ENCODE peak calls at places on chromosomes 5 and 9, in six cellular contexts. One of them, this sample, is unnamed.

GRCh38 chr5:108801301-108801700 is 53.6 kb downstream of the FER start:
- DNase-seq in PC-3: no peak
- DNase-seq in HCT116: no peak
- DNase-seq in hepatocyte: no peak
- DNase-seq in mucosa of descending colon: no peak
- DNase-seq in keratinocyte: no peak
- DNase-seq in this sample: no peak

GRCh38 chr5:41071975-41072374 is 833 bp upstream of the MROH2B start:
- DNase-seq in PC-3: peak; percentile 91
- DNase-seq in hepatocyte: no peak
- DNase-seq in HCT116: no peak
- DNase-seq in keratinocyte: no peak
- DNase-seq in mucosa of descending colon: no peak
- DNase-seq in this sample: no peak

GRCh38 chr9:133189826-133190225 is 19.2 kb downstream of the OBP2B start:
- DNase-seq in hepatocyte: no peak
- DNase-seq in PC-3: no peak
- DNase-seq in HCT116: no peak
- DNase-seq in keratinocyte: no peak
- DNase-seq in mucosa of descending colon: no peak
- DNase-seq in this sample: no peak

GRCh38 chr9:134678206-134678605 is 36.6 kb downstream of the COL5A1 start:
- DNase-seq in PC-3: no peak
- DNase-seq in keratinocyte: no peak
- DNase-seq in hepatocyte: no peak
- DNase-seq in mucosa of descending colon: no peak
- DNase-seq in HCT116: no peak
- DNase-seq in this sample: no peak

GRCh38 chr5:119816055-119816454 is 186.7 kb downstream of the FAM170A start:
- DNase-seq in PC-3: no peak
- DNase-seq in keratinocyte: no peak
- DNase-seq in HCT116: no peak
- DNase-seq in mucosa of descending colon: no peak
- DNase-seq in hepatocyte: no peak
- DNase-seq in this sample: no peak

GRCh38 chr5:149487672-149488071 is 63.6 kb downstream of the CSNK1A1 start:
- DNase-seq in HCT116: no peak
- DNase-seq in hepatocyte: no peak
- DNase-seq in keratinocyte: no peak
- DNase-seq in mucosa of descending colon: no peak
- DNase-seq in PC-3: no peak
- DNase-seq in this sample: no peak

GRCh38 chr5:64865662-64866061 is 96.9 kb downstream of the CWC27 start:
- DNase-seq in hepatocyte: no peak
- DNase-seq in HCT116: no peak
- DNase-seq in PC-3: peak; percentile 15
- DNase-seq in keratinocyte: no peak
- DNase-seq in mucosa of descending colon: no peak
- DNase-seq in this sample: no peak

GRCh38 chr5:532521-533242 is 8.4 kb upstream of the SLC9A3 start:
- DNase-seq in keratinocyte: no peak
- DNase-seq in HCT116: no peak
- DNase-seq in mucosa of descending colon: no peak
- DNase-seq in PC-3: no peak
- DNase-seq in hepatocyte: peak; percentile 58
- DNase-seq in this sample: no peak

GRCh38 chr9:92711844-92712243 is 41.9 kb upstream of the IPPK start:
- DNase-seq in keratinocyte: no peak
- DNase-seq in hepatocyte: no peak
- DNase-seq in HCT116: no peak
- DNase-seq in PC-3: no peak
- DNase-seq in mucosa of descending colon: no peak
- DNase-seq in this sample: no peak

GRCh38 chr9:75265525-75265972 is 177.2 kb downstream of the OSTF1 start:
- DNase-seq in PC-3: peak; percentile 56
- DNase-seq in keratinocyte: no peak
- DNase-seq in hepatocyte: peak; percentile 71
- DNase-seq in HCT116: peak; percentile 15
- DNase-seq in mucosa of descending colon: peak; percentile 81
- DNase-seq in this sample: no peak

GRCh38 chr5:171633776-171634470 is 151.7 kb upstream of the SMIM23 start:
- DNase-seq in PC-3: no peak
- DNase-seq in hepatocyte: no peak
- DNase-seq in HCT116: no peak
- DNase-seq in mucosa of descending colon: no peak
- DNase-seq in keratinocyte: no peak
- DNase-seq in this sample: no peak

GRCh38 chr9:112872019-112872418 is 18.7 kb downstream of the SLC46A2 start:
- DNase-seq in hepatocyte: no peak
- DNase-seq in HCT116: no peak
- DNase-seq in keratinocyte: no peak
- DNase-seq in PC-3: no peak
- DNase-seq in mucosa of descending colon: no peak
- DNase-seq in this sample: no peak

GRCh38 chr5:68343421-68343826 is 127.9 kb downstream of the PIK3R1 start:
- DNase-seq in hepatocyte: peak; percentile 58
- DNase-seq in mucosa of descending colon: no peak
- DNase-seq in PC-3: peak; percentile 56
- DNase-seq in keratinocyte: no peak
- DNase-seq in HCT116: no peak
- DNase-seq in this sample: peak; percentile 80

GRCh38 chr5:73631500-73631899 is 5.5 kb downstream of the ARHGEF28 start:
- DNase-seq in hepatocyte: no peak
- DNase-seq in mucosa of descending colon: no peak
- DNase-seq in keratinocyte: no peak
- DNase-seq in HCT116: no peak
- DNase-seq in PC-3: no peak
- DNase-seq in this sample: no peak

GRCh38 chr9:6764570-6765334 is 7.0 kb downstream of the KDM4C start:
- DNase-seq in keratinocyte: no peak
- DNase-seq in mucosa of descending colon: no peak
- DNase-seq in PC-3: no peak
- DNase-seq in HCT116: no peak
- DNase-seq in hepatocyte: no peak
- DNase-seq in this sample: no peak

GRCh38 chr5:132386644-132387286 is 17.3 kb downstream of the SLC22A5 start:
- DNase-seq in PC-3: peak; percentile 66
- DNase-seq in keratinocyte: no peak
- DNase-seq in mucosa of descending colon: peak; percentile 82
- DNase-seq in HCT116: peak; percentile 46
- DNase-seq in hepatocyte: peak; percentile 77
- DNase-seq in this sample: no peak

DNA sequence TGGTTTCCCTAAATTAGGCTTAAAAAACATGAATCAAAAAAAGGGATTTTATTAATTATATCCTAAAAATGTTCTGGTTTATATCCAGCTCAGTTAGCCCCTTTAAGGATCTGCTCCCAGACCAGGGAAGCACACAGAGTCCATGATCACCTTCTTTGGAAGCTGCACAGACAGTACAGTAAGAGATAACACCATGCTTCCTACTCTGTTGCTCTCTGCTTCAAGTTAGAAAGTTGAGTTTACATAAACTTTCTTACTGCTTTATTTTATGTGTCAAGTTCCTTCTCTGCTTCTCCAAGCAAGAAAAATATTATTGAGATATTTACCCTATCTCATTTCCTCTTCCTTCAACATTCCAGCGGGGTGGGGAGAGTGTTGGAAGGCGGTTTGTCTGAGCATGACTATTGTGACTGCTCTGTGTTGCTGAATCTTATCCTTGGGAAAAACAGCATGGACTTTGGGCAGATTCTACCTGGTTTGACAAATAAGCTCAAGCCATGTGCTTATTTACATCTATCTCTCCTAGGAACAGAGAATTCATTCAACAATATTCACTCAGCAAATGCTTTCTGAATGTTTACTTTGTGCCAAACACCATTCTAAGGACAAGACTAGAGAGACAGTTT is 66.8 kb upstream of the EPB41L4A start:
- DNase-seq in keratinocyte: no peak
- DNase-seq in mucosa of descending colon: no peak
- DNase-seq in hepatocyte: peak; percentile 23
- DNase-seq in HCT116: no peak
- DNase-seq in PC-3: no peak
- DNase-seq in this sample: no peak
- TF ChIP-seq CTCF in keratinocyte: no peak
- TF ChIP-seq CTCF in mucosa of descending colon: no peak
- TF ChIP-seq CTCF in hepatocyte: no peak
- TF ChIP-seq CTCF in HCT116: no peak
- TF ChIP-seq CTCF in PC-3: no peak
- TF ChIP-seq CTCF in this sample: no peak

GRCh38 chr9:90801175-90801506 is 478 bp upstream of the SYK start:
- DNase-seq in PC-3: no peak
- DNase-seq in hepatocyte: no peak
- DNase-seq in HCT116: no peak
- DNase-seq in mucosa of descending colon: no peak
- DNase-seq in keratinocyte: no peak
- DNase-seq in this sample: no peak
- H3K4me3 ChIP-seq in PC-3: peak overlapping the region; percentile 83
- H3K4me3 ChIP-seq in hepatocyte: peak overlapping the region; percentile 48
- H3K4me3 ChIP-seq in HCT116: peak overlapping the region; percentile 50
- H3K4me3 ChIP-seq in mucosa of descending colon: peak overlapping the region; percentile 22
- H3K4me3 ChIP-seq in keratinocyte: peak overlapping the region; percentile 64
- H3K4me3 ChIP-seq in this sample: peak overlapping the region; percentile 45

DNA sequence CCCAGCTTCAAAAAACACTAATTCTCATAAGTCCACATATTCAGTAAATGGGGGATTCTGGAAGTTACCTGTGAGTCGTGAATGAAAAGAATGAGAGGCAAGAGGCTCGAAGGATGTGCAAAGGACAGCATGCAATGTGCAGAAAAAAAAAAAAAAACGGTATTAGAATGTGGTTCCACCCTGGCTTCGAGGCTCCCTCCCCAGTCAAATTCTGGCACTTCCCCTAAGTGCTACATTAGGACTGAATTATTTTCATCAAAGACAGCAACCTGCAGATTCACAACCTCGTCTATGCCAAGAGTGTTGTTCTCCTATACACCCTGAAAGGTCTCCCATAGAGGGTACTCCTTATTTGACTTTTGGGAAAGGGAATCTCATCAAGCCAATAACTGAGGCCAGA is 16.5 kb downstream of the CAPSL start:
- DNase-seq in keratinocyte: no peak
- DNase-seq in HCT116: no peak
- DNase-seq in PC-3: no peak
- DNase-seq in hepatocyte: no peak
- DNase-seq in mucosa of descending colon: no peak
- DNase-seq in this sample: no peak
- H3K4me1 ChIP-seq in keratinocyte: peaks cover 10% of the 10 kb centered on the region
- H3K4me1 ChIP-seq in HCT116: no peaks in the 10 kb centered on the region
- H3K4me1 ChIP-seq in PC-3: peaks cover 43% of the 10 kb centered on the region
- H3K4me1 ChIP-seq in hepatocyte: no peaks in the 10 kb centered on the region
- H3K4me1 ChIP-seq in mucosa of descending colon: no peaks in the 10 kb centered on the region
- H3K4me1 ChIP-seq in this sample: no peaks in the 10 kb centered on the region

GRCh38 chr5:96326902-96327301 is 106.1 kb downstream of the PCSK1 start:
- DNase-seq in keratinocyte: no peak
- DNase-seq in hepatocyte: no peak
- DNase-seq in HCT116: no peak
- DNase-seq in mucosa of descending colon: no peak
- DNase-seq in PC-3: no peak
- DNase-seq in this sample: no peak

GRCh38 chr5:96329886-96330531 is 103.0 kb downstream of the PCSK1 start:
- DNase-seq in keratinocyte: no peak
- DNase-seq in mucosa of descending colon: no peak
- DNase-seq in hepatocyte: no peak
- DNase-seq in HCT116: no peak
- DNase-seq in PC-3: peak; percentile 34
- DNase-seq in this sample: no peak

GRCh38 chr5:96330532-96331140 is 102.4 kb downstream of the PCSK1 start:
- DNase-seq in PC-3: no peak
- DNase-seq in mucosa of descending colon: peak; percentile 27
- DNase-seq in keratinocyte: no peak
- DNase-seq in HCT116: no peak
- DNase-seq in hepatocyte: no peak
- DNase-seq in this sample: no peak

GRCh38 chr5:96329294-96329693 is 103.8 kb downstream of the PCSK1 start:
- DNase-seq in PC-3: no peak
- DNase-seq in keratinocyte: no peak
- DNase-seq in hepatocyte: no peak
- DNase-seq in HCT116: no peak
- DNase-seq in mucosa of descending colon: no peak
- DNase-seq in this sample: no peak

GRCh38 chr5:96327728-96328127 is 105.3 kb downstream of the PCSK1 start:
- DNase-seq in keratinocyte: no peak
- DNase-seq in PC-3: no peak
- DNase-seq in hepatocyte: no peak
- DNase-seq in mucosa of descending colon: no peak
- DNase-seq in HCT116: no peak
- DNase-seq in this sample: no peak
- TF ChIP-seq CTCF in keratinocyte: peak; percentile 20
- TF ChIP-seq CTCF in PC-3: no peak
- TF ChIP-seq CTCF in hepatocyte: no peak
- TF ChIP-seq CTCF in mucosa of descending colon: no peak
- TF ChIP-seq CTCF in HCT116: no peak
- TF ChIP-seq CTCF in this sample: no peak

This sample was measured in right atrium auricular region.